ENCODE peak calls at places on chromosomes 13 and 19, in seven cellular contexts. N, I, X, U, B, E and C are unnamed samples.

GRCh38 chr19:36258028-36258875 is 43.3 kb downstream of the ZNF146 start:
- DNase-seq in N (no peak), I (no peak), X (no peak), U (no peak), B (no peak), E (no peak), C (no peak)

GRCh38 chr19:32896516-32897214 is 27.1 kb upstream of the SLC7A9 start:
- DNase-seq in N (no peak), I (no peak), X (no peak), U (peak), B (no peak), E (no peak), C (peak)

GRCh38 chr19:49119411-49120324 is at the start of gene PPFIA3:
- DNase-seq in N (peak), I (no peak), X (no peak), U (peak), B (peak), E (peak), C (peak)

GRCh38 chr19:29107831-29108230 is 105.1 kb downstream of the UQCRFS1 start:
- DNase-seq in N (no peak), I (no peak), X (no peak), U (no peak), B (no peak), E (no peak), C (no peak)

GRCh38 chr19:34976611-34977010 is 12.6 kb upstream of the ZNF792 start:
- DNase-seq in N (no peak), I (no peak), X (no peak), U (no peak), B (no peak), E (no peak), C (no peak)

GRCh38 chr13:107458269-107458668 is 757.1 kb downstream of the LIG4 start:
- DNase-seq in N (no peak), I (no peak), X (peak), U (no peak), B (no peak), E (no peak), C (no peak)

GRCh38 chr19:50925734-50926133 is 14.5 kb upstream of the KLK4 start:
- DNase-seq in N (no peak), I (no peak), X (no peak), U (no peak), B (no peak), E (peak), C (no peak)

GRCh38 chr13:51834581-51835158 is 10.3 kb downstream of the TMEM272 start:
- DNase-seq in N (no peak), I (no peak), X (no peak), U (no peak), B (no peak), E (no peak), C (no peak)

GRCh38 chr19:55958356-55958755 is 10.7 kb downstream of the NLRP8 start:
- DNase-seq in N (no peak), I (no peak), X (no peak), U (peak), B (no peak), E (peak), C (no peak)

GRCh38 chr13:114099918-114100445 is 32.4 kb downstream of the RASA3 start:
- DNase-seq in N (no peak), I (no peak), X (no peak), U (no peak), B (peak), E (peak), C (peak)

GRCh38 chr13:76741624-76742023 is 144.6 kb downstream of the KCTD12 start:
- DNase-seq in N (no peak), I (no peak), X (no peak), U (no peak), B (no peak), E (no peak), C (no peak)

GRCh38 chr19:21680026-21680425 is 87.4 kb downstream of the ZNF100 start:
- DNase-seq in N (no peak), I (no peak), X (no peak), U (no peak), B (no peak), E (no peak), C (no peak)

GRCh38 chr13:70339738-70340137 is 231.5 kb upstream of the KLHL1 start:
- DNase-seq in N (no peak), I (no peak), X (no peak), U (peak), B (peak), E (no peak), C (no peak)

GRCh38 chr19:30360378-30361106 is 11.6 kb upstream of the ZNF536 start:
- DNase-seq in N (no peak), I (no peak), X (no peak), U (no peak), B (no peak), E (peak), C (no peak)

GRCh38 chr19:19578241-19578640 is 40.2 kb downstream of the CILP2 start:
- DNase-seq in N (no peak), I (no peak), X (peak), U (no peak), B (no peak), E (no peak), C (no peak)

GRCh38 chr19:7636691-7637373 is at the start of gene STXBP2:
- DNase-seq in N (peak), I (peak), X (peak), U (peak), B (peak), E (peak), C (no peak)

GRCh38 chr13:95269756-95270155 is 31.5 kb downstream of the ABCC4 start:
- DNase-seq in N (no peak), I (no peak), X (no peak), U (no peak), B (no peak), E (no peak), C (no peak)

GRCh38 chr19:2478756-2479555 is 3.0 kb downstream of the GADD45B start:
- DNase-seq in N (peak), I (peak), X (no peak), U (peak), B (peak), E (peak), C (peak)

GRCh38 chr19:5031231-5032100 is 62.6 kb downstream of the KDM4B start:
- DNase-seq in N (peak), I (peak), X (peak), U (peak), B (peak), E (peak), C (peak)